ENCODE peak calls at places on chromosomes 7 and 10, in six cellular contexts. F is foreskin fibroblast, P is Panc1, W is natural killer cell, E is choroid plexus epithelial cell, Y is transverse colon. R is an unnamed sample.

GRCh38 chr7:6015917-6016652 is 7.0 kb downstream of the AIMP2 start:
- DNase-seq in F (peak), P (peak), W (no peak), E (peak), Y (peak), R (no peak)

GRCh38 chr7:1531263-1531978 is 919 bp downstream of the MAFK start:
- DNase-seq in F (no peak), P (no peak), W (peak), E (peak), Y (peak), R (no peak)

GRCh38 chr10:31606841-31607240 is 287.8 kb downstream of the ZEB1 start:
- DNase-seq in F (no peak), P (no peak), W (no peak), E (no peak), Y (no peak), R (no peak)

GRCh38 chr10:129486805-129487204 is 19.8 kb downstream of the MGMT start:
- DNase-seq in F (no peak), P (no peak), W (no peak), E (no peak), Y (no peak), R (no peak)

GRCh38 chr7:70354409-70355169 is 756.3 kb downstream of the AUTS2 start:
- DNase-seq in F (no peak), P (no peak), W (no peak), E (no peak), Y (no peak), R (no peak)

GRCh38 chr10:52740913-52741675 is 31.5 kb downstream of the MBL2 start:
- DNase-seq in F (no peak), P (peak), W (peak), E (peak), Y (peak), R (no peak)

GRCh38 chr7:156778668-156779067 is 114.3 kb downstream of the LMBR1 start:
- DNase-seq in F (no peak), P (no peak), W (no peak), E (no peak), Y (no peak), R (no peak)

GRCh38 chr10:132469197-132469942 is 68.2 kb upstream of the INPP5A start:
- DNase-seq in F (no peak), P (no peak), W (no peak), E (no peak), Y (no peak), R (peak)

GRCh38 chr7:20816389-20816959 is 29.8 kb upstream of the SP8 start:
- DNase-seq in F (no peak), P (no peak), W (no peak), E (peak), Y (no peak), R (no peak)

GRCh38 chr7:73811760-73812168 is 19.0 kb upstream of the CLDN4 start:
- DNase-seq in F (no peak), P (no peak), W (peak), E (peak), Y (peak), R (peak)

GRCh38 chr7:73812996-73813395 is 17.8 kb upstream of the CLDN4 start:
- DNase-seq in F (no peak), P (no peak), W (no peak), E (no peak), Y (no peak), R (no peak)

GRCh38 chr7:73809454-73810090 is 21.2 kb upstream of the CLDN4 start:
- DNase-seq in F (no peak), P (no peak), W (no peak), E (no peak), Y (peak), R (peak)

GRCh38 chr7:73815436-73815835 is 15.4 kb upstream of the CLDN4 start:
- DNase-seq in F (no peak), P (no peak), W (no peak), E (no peak), Y (no peak), R (peak)

GRCh38 chr7:73810991-73811360 is 19.8 kb upstream of the CLDN4 start:
- DNase-seq in F (no peak), P (no peak), W (no peak), E (no peak), Y (no peak), R (peak)
- TF ChIP-seq CTCF in F (no peak), P (no peak), W (no peak), E (no peak), Y (no peak), R (no peak)

GRCh38 chr7:45026984-45027773 is 27.2 kb downstream of the CCM2 start:
- DNase-seq in F (peak), P (no peak), W (peak), E (peak), Y (no peak), R (peak)
- TF ChIP-seq CTCF in F (no peak), P (no peak), W (no peak), E (no peak), Y (no peak), R (no peak)

GRCh38 chr7:23863209-23863798 is 153.3 kb downstream of the STK31 start:
- DNase-seq in F (peak), P (peak), W (no peak), E (peak), Y (no peak), R (no peak)
- TF ChIP-seq CTCF in F (peak), P (peak), W (peak), E (peak), Y (peak), R (peak)

GRCh38 chr7:128697301-128697905 is 25.3 kb downstream of the GARIN1A start:
- DNase-seq in F (peak), P (no peak), W (peak), E (peak), Y (peak), R (no peak)
- TF ChIP-seq CTCF in F (peak), P (peak), W (no peak), E (peak), Y (no peak), R (peak)

DNA sequence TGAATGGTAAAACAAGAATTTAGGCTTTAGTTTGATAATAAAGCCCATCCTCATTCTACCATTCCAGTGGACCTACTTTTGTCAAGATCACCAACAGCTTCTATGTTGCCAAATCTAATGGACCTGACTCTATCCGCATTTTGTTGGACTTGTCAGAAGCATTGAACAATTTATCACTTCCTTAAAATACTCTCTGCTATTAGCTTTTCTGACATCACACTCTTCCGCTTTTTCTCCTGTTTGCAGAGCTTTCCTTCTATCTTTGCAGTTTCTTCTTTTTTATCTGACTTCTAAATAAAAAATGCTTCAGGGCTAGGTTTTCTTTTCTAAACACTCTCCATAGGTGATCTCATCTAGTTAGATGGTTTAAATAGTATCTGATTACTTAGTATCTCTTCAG is 42.7 kb upstream of the SMIM30 start:
- DNase-seq in F (no peak), P (no peak), W (no peak), E (no peak), Y (no peak), R (no peak)
- TF ChIP-seq CTCF in F (no peak), P (no peak), W (no peak), E (no peak), Y (no peak), R (no peak)

GRCh38 chr7:94510582-94511456 is 1.2 kb downstream of the CASD1 start:
- DNase-seq in F (no peak), P (no peak), W (peak), E (peak), Y (no peak), R (no peak)
- TF ChIP-seq CTCF in F (no peak), P (no peak), W (no peak), E (no peak), Y (no peak), R (no peak)

GRCh38 chr7:141992154-141992553 is 3.5 kb upstream of the MGAM start:
- DNase-seq in F (no peak), P (no peak), W (no peak), E (peak), Y (no peak), R (no peak)
- TF ChIP-seq CTCF in F (no peak), P (no peak), W (no peak), E (no peak), Y (no peak), R (no peak)

GRCh38 chr7:28472332-28472731 is 60.0 kb downstream of the CREB5 start:
- DNase-seq in F (no peak), P (no peak), W (no peak), E (no peak), Y (no peak), R (no peak)
- TF ChIP-seq CTCF in F (no peak), P (peak), W (no peak), E (no peak), Y (no peak), R (no peak)

GRCh38 chr10:90969947-90970673 is 49.2 kb upstream of the ANKRD1 start:
- DNase-seq in F (peak), P (no peak), W (no peak), E (peak), Y (no peak), R (no peak)
- TF ChIP-seq CTCF in F (no peak), P (peak), W (no peak), E (peak), Y (no peak), R (peak)